ENCODE peak calls at places on chromosome 19, in ten cellular contexts. One of them, this sample, is unnamed.

GRCh38 chr19:27822336-27822735 is 1390.6 kb downstream of the UQCRFS1 start:
- DNase-seq in esophagus squamous epithelium: no peak
- DNase-seq in AG04450: no peak
- DNase-seq in astrocyte: peak
- DNase-seq in fibroblast of lung: peak
- DNase-seq in effector memory CD4-positive, alpha-beta T cell: no peak
- DNase-seq in body of pancreas: no peak
- DNase-seq in tibial artery: no peak
- DNase-seq in CD8-positive, alpha-beta memory T cell: no peak
- DNase-seq in caudate nucleus: no peak
- DNase-seq in this sample: no peak

GRCh38 chr19:3683405-3683865 is 16.8 kb downstream of the PIP5K1C start:
- DNase-seq in CD8-positive, alpha-beta memory T cell: no peak
- DNase-seq in fibroblast of lung: peak
- DNase-seq in caudate nucleus: peak
- DNase-seq in effector memory CD4-positive, alpha-beta T cell: no peak
- DNase-seq in astrocyte: peak
- DNase-seq in tibial artery: no peak
- DNase-seq in body of pancreas: no peak
- DNase-seq in AG04450: no peak
- DNase-seq in esophagus squamous epithelium: no peak
- DNase-seq in this sample: no peak

GRCh38 chr19:38614289-38614688 is 3.5 kb downstream of the MAP4K1 start:
- DNase-seq in AG04450: no peak
- DNase-seq in effector memory CD4-positive, alpha-beta T cell: no peak
- DNase-seq in astrocyte: no peak
- DNase-seq in esophagus squamous epithelium: no peak
- DNase-seq in tibial artery: no peak
- DNase-seq in CD8-positive, alpha-beta memory T cell: no peak
- DNase-seq in caudate nucleus: no peak
- DNase-seq in body of pancreas: no peak
- DNase-seq in fibroblast of lung: no peak
- DNase-seq in this sample: no peak

GRCh38 chr19:9323557-9323918 is 441 bp upstream of the ZNF559 start:
- DNase-seq in effector memory CD4-positive, alpha-beta T cell: peak
- DNase-seq in tibial artery: peak
- DNase-seq in body of pancreas: peak
- DNase-seq in astrocyte: peak
- DNase-seq in fibroblast of lung: peak
- DNase-seq in CD8-positive, alpha-beta memory T cell: no peak
- DNase-seq in caudate nucleus: peak
- DNase-seq in esophagus squamous epithelium: no peak
- DNase-seq in AG04450: peak
- DNase-seq in this sample: no peak

GRCh38 chr19:18264428-18264827 is 9.8 kb downstream of the IQCN start:
- DNase-seq in AG04450: no peak
- DNase-seq in effector memory CD4-positive, alpha-beta T cell: no peak
- DNase-seq in body of pancreas: no peak
- DNase-seq in esophagus squamous epithelium: no peak
- DNase-seq in CD8-positive, alpha-beta memory T cell: no peak
- DNase-seq in tibial artery: no peak
- DNase-seq in astrocyte: no peak
- DNase-seq in caudate nucleus: no peak
- DNase-seq in fibroblast of lung: no peak
- DNase-seq in this sample: no peak

GRCh38 chr19:1942078-1942933 is 1.3 kb downstream of the CSNK1G2 start:
- DNase-seq in tibial artery: peak
- DNase-seq in astrocyte: peak
- DNase-seq in CD8-positive, alpha-beta memory T cell: peak
- DNase-seq in esophagus squamous epithelium: peak
- DNase-seq in fibroblast of lung: peak
- DNase-seq in body of pancreas: peak
- DNase-seq in effector memory CD4-positive, alpha-beta T cell: peak
- DNase-seq in AG04450: no peak
- DNase-seq in caudate nucleus: peak
- DNase-seq in this sample: peak

GRCh38 chr19:11410682-11411081 is 8.4 kb downstream of the RGL3 start:
- DNase-seq in effector memory CD4-positive, alpha-beta T cell: no peak
- DNase-seq in body of pancreas: no peak
- DNase-seq in caudate nucleus: no peak
- DNase-seq in AG04450: no peak
- DNase-seq in astrocyte: peak
- DNase-seq in CD8-positive, alpha-beta memory T cell: no peak
- DNase-seq in tibial artery: no peak
- DNase-seq in fibroblast of lung: peak
- DNase-seq in esophagus squamous epithelium: no peak
- DNase-seq in this sample: no peak

GRCh38 chr19:47309608-47310007 is at the start of gene C5AR1:
- DNase-seq in AG04450: no peak
- DNase-seq in esophagus squamous epithelium: no peak
- DNase-seq in caudate nucleus: no peak
- DNase-seq in body of pancreas: no peak
- DNase-seq in fibroblast of lung: no peak
- DNase-seq in tibial artery: peak
- DNase-seq in CD8-positive, alpha-beta memory T cell: no peak
- DNase-seq in effector memory CD4-positive, alpha-beta T cell: no peak
- DNase-seq in astrocyte: no peak
- DNase-seq in this sample: peak

GRCh38 chr19:16370671-16371391 is 46.2 kb downstream of the KLF2 start:
- DNase-seq in effector memory CD4-positive, alpha-beta T cell: no peak
- DNase-seq in tibial artery: no peak
- DNase-seq in body of pancreas: no peak
- DNase-seq in CD8-positive, alpha-beta memory T cell: peak
- DNase-seq in caudate nucleus: no peak
- DNase-seq in AG04450: no peak
- DNase-seq in esophagus squamous epithelium: no peak
- DNase-seq in astrocyte: no peak
- DNase-seq in fibroblast of lung: no peak
- DNase-seq in this sample: peak

GRCh38 chr19:8036438-8037099 is 16.0 kb upstream of the CCL25 start:
- DNase-seq in caudate nucleus: no peak
- DNase-seq in fibroblast of lung: no peak
- DNase-seq in tibial artery: no peak
- DNase-seq in body of pancreas: no peak
- DNase-seq in astrocyte: no peak
- DNase-seq in AG04450: no peak
- DNase-seq in esophagus squamous epithelium: no peak
- DNase-seq in effector memory CD4-positive, alpha-beta T cell: no peak
- DNase-seq in CD8-positive, alpha-beta memory T cell: no peak
- DNase-seq in this sample: no peak

GRCh38 chr19:54133312-54133956 is 4.1 kb upstream of the CNOT3 start:
- DNase-seq in CD8-positive, alpha-beta memory T cell: no peak
- DNase-seq in AG04450: peak
- DNase-seq in astrocyte: peak
- DNase-seq in esophagus squamous epithelium: peak
- DNase-seq in effector memory CD4-positive, alpha-beta T cell: no peak
- DNase-seq in tibial artery: no peak
- DNase-seq in caudate nucleus: peak
- DNase-seq in body of pancreas: no peak
- DNase-seq in fibroblast of lung: peak
- DNase-seq in this sample: no peak

GRCh38 chr19:1308718-1309117 is 23.0 kb downstream of the EFNA2 start:
- DNase-seq in CD8-positive, alpha-beta memory T cell: no peak
- DNase-seq in AG04450: no peak
- DNase-seq in caudate nucleus: no peak
- DNase-seq in tibial artery: no peak
- DNase-seq in body of pancreas: no peak
- DNase-seq in astrocyte: no peak
- DNase-seq in effector memory CD4-positive, alpha-beta T cell: no peak
- DNase-seq in fibroblast of lung: no peak
- DNase-seq in esophagus squamous epithelium: no peak
- DNase-seq in this sample: no peak

GRCh38 chr19:46180701-46181385 is 32.8 kb downstream of the IGFL2 start:
- DNase-seq in caudate nucleus: no peak
- DNase-seq in astrocyte: peak
- DNase-seq in tibial artery: peak
- DNase-seq in CD8-positive, alpha-beta memory T cell: no peak
- DNase-seq in esophagus squamous epithelium: no peak
- DNase-seq in AG04450: no peak
- DNase-seq in body of pancreas: no peak
- DNase-seq in fibroblast of lung: peak
- DNase-seq in effector memory CD4-positive, alpha-beta T cell: no peak
- DNase-seq in this sample: no peak

GRCh38 chr19:56837492-56837891 is 3.0 kb downstream of the PEG3 start:
- DNase-seq in body of pancreas: peak
- DNase-seq in effector memory CD4-positive, alpha-beta T cell: no peak
- DNase-seq in esophagus squamous epithelium: no peak
- DNase-seq in AG04450: no peak
- DNase-seq in astrocyte: no peak
- DNase-seq in caudate nucleus: peak
- DNase-seq in fibroblast of lung: no peak
- DNase-seq in tibial artery: peak
- DNase-seq in CD8-positive, alpha-beta memory T cell: no peak
- DNase-seq in this sample: peak

GRCh38 chr19:10270616-10271394 is at the start of gene ICAM1:
- DNase-seq in caudate nucleus: peak
- DNase-seq in AG04450: no peak
- DNase-seq in CD8-positive, alpha-beta memory T cell: peak
- DNase-seq in tibial artery: peak
- DNase-seq in astrocyte: peak
- DNase-seq in effector memory CD4-positive, alpha-beta T cell: peak
- DNase-seq in esophagus squamous epithelium: no peak
- DNase-seq in fibroblast of lung: peak
- DNase-seq in body of pancreas: peak
- DNase-seq in this sample: peak

GRCh38 chr19:18870531-18871172 is 25.3 kb downstream of the CERS1 start:
- DNase-seq in CD8-positive, alpha-beta memory T cell: no peak
- DNase-seq in AG04450: no peak
- DNase-seq in effector memory CD4-positive, alpha-beta T cell: no peak
- DNase-seq in fibroblast of lung: no peak
- DNase-seq in body of pancreas: no peak
- DNase-seq in caudate nucleus: no peak
- DNase-seq in esophagus squamous epithelium: no peak
- DNase-seq in tibial artery: no peak
- DNase-seq in astrocyte: no peak
- DNase-seq in this sample: no peak

GRCh38 chr19:12208221-12208620 is 45.3 kb downstream of the ZNF136 start:
- DNase-seq in effector memory CD4-positive, alpha-beta T cell: no peak
- DNase-seq in tibial artery: no peak
- DNase-seq in AG04450: no peak
- DNase-seq in astrocyte: no peak
- DNase-seq in fibroblast of lung: no peak
- DNase-seq in CD8-positive, alpha-beta memory T cell: no peak
- DNase-seq in esophagus squamous epithelium: no peak
- DNase-seq in body of pancreas: no peak
- DNase-seq in caudate nucleus: no peak
- DNase-seq in this sample: no peak

GRCh38 chr19:42351079-42351735 is 25.8 kb downstream of the MEGF8 start:
- DNase-seq in effector memory CD4-positive, alpha-beta T cell: no peak
- DNase-seq in tibial artery: no peak
- DNase-seq in CD8-positive, alpha-beta memory T cell: no peak
- DNase-seq in AG04450: no peak
- DNase-seq in body of pancreas: no peak
- DNase-seq in caudate nucleus: peak
- DNase-seq in astrocyte: no peak
- DNase-seq in esophagus squamous epithelium: no peak
- DNase-seq in fibroblast of lung: no peak
- DNase-seq in this sample: no peak
- H3K27ac ChIP-seq in effector memory CD4-positive, alpha-beta T cell: no peak
- H3K27ac ChIP-seq in tibial artery: no peak
- H3K27ac ChIP-seq in CD8-positive, alpha-beta memory T cell: no peak
- H3K27ac ChIP-seq in AG04450: no peak
- H3K27ac ChIP-seq in body of pancreas: no peak
- H3K27ac ChIP-seq in caudate nucleus: peak
- H3K27ac ChIP-seq in astrocyte: no peak
- H3K27ac ChIP-seq in esophagus squamous epithelium: no peak
- H3K27ac ChIP-seq in fibroblast of lung: no peak
- H3K27ac ChIP-seq in this sample: no peak

GRCh38 chr19:13398182-13398581 is 108.1 kb downstream of the CACNA1A start:
- DNase-seq in astrocyte: no peak
- DNase-seq in AG04450: no peak
- DNase-seq in CD8-positive, alpha-beta memory T cell: no peak
- DNase-seq in esophagus squamous epithelium: no peak
- DNase-seq in fibroblast of lung: no peak
- DNase-seq in tibial artery: no peak
- DNase-seq in caudate nucleus: no peak
- DNase-seq in body of pancreas: no peak
- DNase-seq in effector memory CD4-positive, alpha-beta T cell: no peak
- DNase-seq in this sample: no peak
- H3K27ac ChIP-seq in astrocyte: peak
- H3K27ac ChIP-seq in AG04450: peak
- H3K27ac ChIP-seq in CD8-positive, alpha-beta memory T cell: no peak
- H3K27ac ChIP-seq in esophagus squamous epithelium: no peak
- H3K27ac ChIP-seq in fibroblast of lung: peak
- H3K27ac ChIP-seq in tibial artery: no peak
- H3K27ac ChIP-seq in caudate nucleus: no peak
- H3K27ac ChIP-seq in body of pancreas: no peak
- H3K27ac ChIP-seq in effector memory CD4-positive, alpha-beta T cell: no peak
- H3K27ac ChIP-seq in this sample: no peak

GRCh38 chr19:58153386-58153785 is 2.8 kb upstream of the ZNF329 start:
- DNase-seq in fibroblast of lung: no peak
- DNase-seq in AG04450: no peak
- DNase-seq in effector memory CD4-positive, alpha-beta T cell: no peak
- DNase-seq in caudate nucleus: no peak
- DNase-seq in CD8-positive, alpha-beta memory T cell: no peak
- DNase-seq in astrocyte: no peak
- DNase-seq in body of pancreas: no peak
- DNase-seq in esophagus squamous epithelium: no peak
- DNase-seq in tibial artery: no peak
- DNase-seq in this sample: no peak

GRCh38 chr19:58150328-58150921 is at the start of gene ZNF329:
- DNase-seq in effector memory CD4-positive, alpha-beta T cell: peak
- DNase-seq in fibroblast of lung: peak
- DNase-seq in astrocyte: peak
- DNase-seq in caudate nucleus: peak
- DNase-seq in CD8-positive, alpha-beta memory T cell: peak
- DNase-seq in tibial artery: peak
- DNase-seq in AG04450: peak
- DNase-seq in body of pancreas: peak
- DNase-seq in esophagus squamous epithelium: no peak
- DNase-seq in this sample: peak

GRCh38 chr19:58154287-58154678 is 3.7 kb upstream of the ZNF329 start:
- DNase-seq in esophagus squamous epithelium: no peak
- DNase-seq in CD8-positive, alpha-beta memory T cell: no peak
- DNase-seq in fibroblast of lung: peak
- DNase-seq in AG04450: no peak
- DNase-seq in effector memory CD4-positive, alpha-beta T cell: no peak
- DNase-seq in body of pancreas: peak
- DNase-seq in tibial artery: peak
- DNase-seq in caudate nucleus: no peak
- DNase-seq in astrocyte: peak
- DNase-seq in this sample: no peak

GRCh38 chr19:58157045-58157728 is 6.6 kb upstream of the ZNF329 start:
- DNase-seq in caudate nucleus: no peak
- DNase-seq in effector memory CD4-positive, alpha-beta T cell: no peak
- DNase-seq in CD8-positive, alpha-beta memory T cell: no peak
- DNase-seq in fibroblast of lung: no peak
- DNase-seq in tibial artery: no peak
- DNase-seq in astrocyte: no peak
- DNase-seq in esophagus squamous epithelium: no peak
- DNase-seq in body of pancreas: no peak
- DNase-seq in AG04450: no peak
- DNase-seq in this sample: peak

GRCh38 chr19:58154679-58155648 is 4.4 kb upstream of the ZNF329 start:
- DNase-seq in astrocyte: peak
- DNase-seq in CD8-positive, alpha-beta memory T cell: peak
- DNase-seq in tibial artery: peak
- DNase-seq in caudate nucleus: peak
- DNase-seq in effector memory CD4-positive, alpha-beta T cell: peak
- DNase-seq in esophagus squamous epithelium: peak
- DNase-seq in fibroblast of lung: peak
- DNase-seq in body of pancreas: peak
- DNase-seq in AG04450: peak
- DNase-seq in this sample: peak
- H3K27ac ChIP-seq in astrocyte: peak
- H3K27ac ChIP-seq in CD8-positive, alpha-beta memory T cell: peak
- H3K27ac ChIP-seq in tibial artery: peak
- H3K27ac ChIP-seq in caudate nucleus: peak
- H3K27ac ChIP-seq in effector memory CD4-positive, alpha-beta T cell: peak
- H3K27ac ChIP-seq in esophagus squamous epithelium: peak
- H3K27ac ChIP-seq in fibroblast of lung: peak
- H3K27ac ChIP-seq in body of pancreas: peak
- H3K27ac ChIP-seq in AG04450: peak
- H3K27ac ChIP-seq in this sample: peak

GRCh38 chr19:55248704-55249103 is 10.1 kb downstream of the PPP6R1 start:
- DNase-seq in CD8-positive, alpha-beta memory T cell: no peak
- DNase-seq in AG04450: no peak
- DNase-seq in tibial artery: no peak
- DNase-seq in effector memory CD4-positive, alpha-beta T cell: no peak
- DNase-seq in caudate nucleus: no peak
- DNase-seq in body of pancreas: no peak
- DNase-seq in astrocyte: no peak
- DNase-seq in esophagus squamous epithelium: no peak
- DNase-seq in fibroblast of lung: no peak
- DNase-seq in this sample: no peak
- H3K27ac ChIP-seq in CD8-positive, alpha-beta memory T cell: peak
- H3K27ac ChIP-seq in AG04450: no peak
- H3K27ac ChIP-seq in tibial artery: no peak
- H3K27ac ChIP-seq in effector memory CD4-positive, alpha-beta T cell: no peak
- H3K27ac ChIP-seq in caudate nucleus: no peak
- H3K27ac ChIP-seq in body of pancreas: no peak
- H3K27ac ChIP-seq in astrocyte: no peak
- H3K27ac ChIP-seq in esophagus squamous epithelium: no peak
- H3K27ac ChIP-seq in fibroblast of lung: no peak
- H3K27ac ChIP-seq in this sample: no peak

This sample was measured in left lung.